ENCODE peak calls at places on chromosomes 12 and 14, in ten cellular contexts. One of them, this sample, is unnamed.

GRCh38 chr14:86915416-86915815 is 1077.6 kb downstream of the GALC start:
- DNase-seq in cardiac fibroblast: no peak
- DNase-seq in tibial artery: no peak
- DNase-seq in cardiac muscle cell: no peak
- DNase-seq in choroid plexus epithelial cell: peak; percentile 32
- DNase-seq in mammary epithelial cell: no peak
- DNase-seq in fibroblast of the aortic adventitia: peak; percentile 54
- DNase-seq in testis: no peak
- DNase-seq in adrenal gland: no peak
- DNase-seq in upper lobe of left lung: no peak
- DNase-seq in this sample: peak; percentile 16

GRCh38 chr14:25006961-25007795 is 42.8 kb downstream of the STXBP6 start:
- DNase-seq in cardiac fibroblast: peak; percentile 92
- DNase-seq in tibial artery: no peak
- DNase-seq in cardiac muscle cell: no peak
- DNase-seq in choroid plexus epithelial cell: peak; percentile 78
- DNase-seq in mammary epithelial cell: peak; percentile 85
- DNase-seq in fibroblast of the aortic adventitia: peak; percentile 86
- DNase-seq in testis: no peak
- DNase-seq in adrenal gland: no peak
- DNase-seq in upper lobe of left lung: no peak
- DNase-seq in this sample: peak; percentile 78

GRCh38 chr14:69039287-69039628 is 60.2 kb upstream of the ACTN1 start:
- DNase-seq in cardiac fibroblast: peak; percentile 75
- DNase-seq in tibial artery: no peak
- DNase-seq in cardiac muscle cell: no peak
- DNase-seq in choroid plexus epithelial cell: peak; percentile 64
- DNase-seq in mammary epithelial cell: peak; percentile 72
- DNase-seq in fibroblast of the aortic adventitia: peak; percentile 53
- DNase-seq in testis: no peak
- DNase-seq in adrenal gland: no peak
- DNase-seq in upper lobe of left lung: no peak
- DNase-seq in this sample: peak; percentile 73

GRCh38 chr14:75198291-75198933 is 22.0 kb upstream of the TMED10 start:
- DNase-seq in cardiac fibroblast: no peak
- DNase-seq in tibial artery: no peak
- DNase-seq in cardiac muscle cell: no peak
- DNase-seq in choroid plexus epithelial cell: peak; percentile 79
- DNase-seq in mammary epithelial cell: no peak
- DNase-seq in fibroblast of the aortic adventitia: peak; percentile 53
- DNase-seq in testis: peak; percentile 23
- DNase-seq in adrenal gland: no peak
- DNase-seq in upper lobe of left lung: peak; percentile 57
- DNase-seq in this sample: no peak

GRCh38 chr14:67736771-67737170 is 35.1 kb downstream of the RDH12 start:
- DNase-seq in cardiac fibroblast: no peak
- DNase-seq in tibial artery: no peak
- DNase-seq in cardiac muscle cell: no peak
- DNase-seq in choroid plexus epithelial cell: no peak
- DNase-seq in mammary epithelial cell: no peak
- DNase-seq in fibroblast of the aortic adventitia: no peak
- DNase-seq in testis: no peak
- DNase-seq in adrenal gland: no peak
- DNase-seq in upper lobe of left lung: no peak
- DNase-seq in this sample: no peak

GRCh38 chr12:85076688-85077430 is 40.7 kb downstream of the LRRIQ1 start:
- DNase-seq in cardiac fibroblast: peak; percentile 88
- DNase-seq in tibial artery: no peak
- DNase-seq in cardiac muscle cell: peak; percentile 70
- DNase-seq in choroid plexus epithelial cell: peak; percentile 97
- DNase-seq in mammary epithelial cell: peak; percentile 89
- DNase-seq in fibroblast of the aortic adventitia: peak; percentile 95
- DNase-seq in testis: no peak
- DNase-seq in adrenal gland: no peak
- DNase-seq in upper lobe of left lung: no peak
- DNase-seq in this sample: peak; percentile 93

GRCh38 chr14:69580009-69580577 is 5.4 kb upstream of the CCDC177 start:
- DNase-seq in cardiac fibroblast: peak; percentile 99
- DNase-seq in tibial artery: no peak
- DNase-seq in cardiac muscle cell: peak; percentile 63
- DNase-seq in choroid plexus epithelial cell: peak; percentile 96
- DNase-seq in mammary epithelial cell: peak; percentile 83
- DNase-seq in fibroblast of the aortic adventitia: peak; percentile 99
- DNase-seq in testis: no peak
- DNase-seq in adrenal gland: peak; percentile 61
- DNase-seq in upper lobe of left lung: no peak
- DNase-seq in this sample: peak; percentile 71

GRCh38 chr12:52132754-52133161 is 53.3 kb downstream of the SMIM41 start:
- DNase-seq in cardiac fibroblast: no peak
- DNase-seq in tibial artery: no peak
- DNase-seq in cardiac muscle cell: no peak
- DNase-seq in choroid plexus epithelial cell: no peak
- DNase-seq in mammary epithelial cell: no peak
- DNase-seq in fibroblast of the aortic adventitia: peak; percentile 78
- DNase-seq in testis: peak; percentile 6
- DNase-seq in adrenal gland: no peak
- DNase-seq in upper lobe of left lung: no peak
- DNase-seq in this sample: no peak

GRCh38 chr14:71799831-71800230 is 132.4 kb upstream of the RGS6 start:
- DNase-seq in cardiac fibroblast: no peak
- DNase-seq in tibial artery: no peak
- DNase-seq in cardiac muscle cell: no peak
- DNase-seq in choroid plexus epithelial cell: no peak
- DNase-seq in mammary epithelial cell: no peak
- DNase-seq in fibroblast of the aortic adventitia: peak; percentile 5
- DNase-seq in testis: no peak
- DNase-seq in adrenal gland: no peak
- DNase-seq in upper lobe of left lung: no peak
- DNase-seq in this sample: no peak

GRCh38 chr12:4114986-4115385 is 158.6 kb upstream of the CCND2 start:
- DNase-seq in cardiac fibroblast: no peak
- DNase-seq in tibial artery: no peak
- DNase-seq in cardiac muscle cell: no peak
- DNase-seq in choroid plexus epithelial cell: no peak
- DNase-seq in mammary epithelial cell: no peak
- DNase-seq in fibroblast of the aortic adventitia: no peak
- DNase-seq in testis: no peak
- DNase-seq in adrenal gland: no peak
- DNase-seq in upper lobe of left lung: no peak
- DNase-seq in this sample: no peak

GRCh38 chr14:73231874-73232851 is 5.1 kb upstream of the PAPLN start:
- DNase-seq in cardiac fibroblast: no peak
- DNase-seq in tibial artery: no peak
- DNase-seq in cardiac muscle cell: peak; percentile 59
- DNase-seq in choroid plexus epithelial cell: no peak
- DNase-seq in mammary epithelial cell: no peak
- DNase-seq in fibroblast of the aortic adventitia: no peak
- DNase-seq in testis: no peak
- DNase-seq in adrenal gland: no peak
- DNase-seq in upper lobe of left lung: peak; percentile 66
- DNase-seq in this sample: no peak

GRCh38 chr12:53985358-53985899 is 483 bp downstream of the HOXC10 start:
- DNase-seq in cardiac fibroblast: no peak
- DNase-seq in tibial artery: no peak
- DNase-seq in cardiac muscle cell: no peak
- DNase-seq in choroid plexus epithelial cell: no peak
- DNase-seq in mammary epithelial cell: no peak
- DNase-seq in fibroblast of the aortic adventitia: no peak
- DNase-seq in testis: no peak
- DNase-seq in adrenal gland: no peak
- DNase-seq in upper lobe of left lung: peak; percentile 74
- DNase-seq in this sample: no peak

GRCh38 chr12:25236190-25236589 is 14.5 kb downstream of the KRAS start:
- DNase-seq in cardiac fibroblast: peak; percentile 59
- DNase-seq in tibial artery: no peak
- DNase-seq in cardiac muscle cell: no peak
- DNase-seq in choroid plexus epithelial cell: peak; percentile 23
- DNase-seq in mammary epithelial cell: no peak
- DNase-seq in fibroblast of the aortic adventitia: peak; percentile 18
- DNase-seq in testis: no peak
- DNase-seq in adrenal gland: no peak
- DNase-seq in upper lobe of left lung: no peak
- DNase-seq in this sample: peak; percentile 19

GRCh38 chr12:52264435-52264825 is 10.0 kb upstream of the KRT86 start:
- DNase-seq in cardiac fibroblast: no peak
- DNase-seq in tibial artery: no peak
- DNase-seq in cardiac muscle cell: no peak
- DNase-seq in choroid plexus epithelial cell: no peak
- DNase-seq in mammary epithelial cell: no peak
- DNase-seq in fibroblast of the aortic adventitia: no peak
- DNase-seq in testis: no peak
- DNase-seq in adrenal gland: no peak
- DNase-seq in upper lobe of left lung: no peak
- DNase-seq in this sample: no peak

GRCh38 chr12:111780615-111781014 is 13.9 kb downstream of the ALDH2 start:
- DNase-seq in cardiac fibroblast: no peak
- DNase-seq in tibial artery: no peak
- DNase-seq in cardiac muscle cell: no peak
- DNase-seq in choroid plexus epithelial cell: no peak
- DNase-seq in mammary epithelial cell: peak; percentile 63
- DNase-seq in fibroblast of the aortic adventitia: no peak
- DNase-seq in testis: no peak
- DNase-seq in adrenal gland: no peak
- DNase-seq in upper lobe of left lung: no peak
- DNase-seq in this sample: no peak

GRCh38 chr12:67648306-67649164 is at the start of gene DYRK2:
- DNase-seq in cardiac fibroblast: peak; percentile 74
- DNase-seq in tibial artery: peak; percentile 80
- DNase-seq in cardiac muscle cell: peak; percentile 92
- DNase-seq in choroid plexus epithelial cell: peak; percentile 83
- DNase-seq in mammary epithelial cell: peak; percentile 72
- DNase-seq in fibroblast of the aortic adventitia: peak; percentile 67
- DNase-seq in testis: peak; percentile 90
- DNase-seq in adrenal gland: peak; percentile 84
- DNase-seq in upper lobe of left lung: peak; percentile 97
- DNase-seq in this sample: peak; percentile 77

GRCh38 chr12:10320643-10321042 is 13.0 kb downstream of the KLRD1 start:
- DNase-seq in cardiac fibroblast: no peak
- DNase-seq in tibial artery: no peak
- DNase-seq in cardiac muscle cell: no peak
- DNase-seq in choroid plexus epithelial cell: no peak
- DNase-seq in mammary epithelial cell: no peak
- DNase-seq in fibroblast of the aortic adventitia: no peak
- DNase-seq in testis: no peak
- DNase-seq in adrenal gland: no peak
- DNase-seq in upper lobe of left lung: no peak
- DNase-seq in this sample: no peak

GRCh38 chr12:124386059-124386458 is 91.2 kb downstream of the RFLNA start:
- DNase-seq in cardiac fibroblast: peak; percentile 65
- DNase-seq in tibial artery: no peak
- DNase-seq in cardiac muscle cell: no peak
- DNase-seq in choroid plexus epithelial cell: peak; percentile 57
- DNase-seq in mammary epithelial cell: no peak
- DNase-seq in fibroblast of the aortic adventitia: peak; percentile 43
- DNase-seq in testis: peak; percentile 62
- DNase-seq in adrenal gland: no peak
- DNase-seq in upper lobe of left lung: no peak
- DNase-seq in this sample: peak; percentile 49

GRCh38 chr14:54566410-54567223 is at the start of gene SAMD4A:
- DNase-seq in cardiac fibroblast: peak; percentile 88
- DNase-seq in tibial artery: peak; percentile 85
- DNase-seq in cardiac muscle cell: peak; percentile 78
- DNase-seq in choroid plexus epithelial cell: peak; percentile 94
- DNase-seq in mammary epithelial cell: peak; percentile 83
- DNase-seq in fibroblast of the aortic adventitia: peak; percentile 90
- DNase-seq in testis: peak; percentile 77
- DNase-seq in adrenal gland: peak; percentile 74
- DNase-seq in upper lobe of left lung: peak; percentile 92
- DNase-seq in this sample: peak; percentile 92
- TF ChIP-seq CTCF in cardiac fibroblast: peak; percentile 50
- TF ChIP-seq CTCF in tibial artery: peak; percentile 55
- TF ChIP-seq CTCF in cardiac muscle cell: peak; percentile 35
- TF ChIP-seq CTCF in choroid plexus epithelial cell: peak; percentile 64
- TF ChIP-seq CTCF in mammary epithelial cell: peak; percentile 14
- TF ChIP-seq CTCF in fibroblast of the aortic adventitia: peak; percentile 54
- TF ChIP-seq CTCF in testis: peak; percentile 29
- TF ChIP-seq CTCF in adrenal gland: no peak
- TF ChIP-seq CTCF in upper lobe of left lung: peak; percentile 54
- TF ChIP-seq CTCF in this sample: peak; percentile 53

DNA sequence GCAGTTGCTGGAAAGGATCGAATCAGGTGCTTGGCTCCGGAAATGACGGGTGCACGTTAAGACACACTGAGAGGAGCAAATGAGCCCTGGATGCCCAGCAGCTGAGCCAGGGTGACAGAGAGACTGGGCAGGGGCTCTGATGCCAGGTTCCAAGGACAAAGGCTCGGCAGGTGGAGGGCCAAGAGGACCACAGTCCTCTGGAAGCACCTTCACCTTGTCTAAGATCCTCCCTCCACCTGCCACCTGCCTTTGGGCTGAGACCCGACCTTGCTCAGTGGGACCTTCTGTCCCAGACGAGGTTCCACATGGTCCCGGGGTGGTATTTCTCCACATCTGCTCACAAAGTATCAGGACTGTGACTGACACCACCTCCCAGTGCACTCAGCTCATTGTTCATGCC is 1.0 kb downstream of the ANO2 start:
- DNase-seq in cardiac fibroblast: no peak
- DNase-seq in tibial artery: no peak
- DNase-seq in cardiac muscle cell: no peak
- DNase-seq in choroid plexus epithelial cell: no peak
- DNase-seq in mammary epithelial cell: no peak
- DNase-seq in fibroblast of the aortic adventitia: no peak
- DNase-seq in testis: no peak
- DNase-seq in adrenal gland: no peak
- DNase-seq in upper lobe of left lung: no peak
- DNase-seq in this sample: no peak
- H3K4me3 ChIP-seq in cardiac fibroblast: no peak overlapping the region
- H3K4me3 ChIP-seq in tibial artery: no peak overlapping the region
- H3K4me3 ChIP-seq in cardiac muscle cell: no peak overlapping the region
- H3K4me3 ChIP-seq in choroid plexus epithelial cell: no peak overlapping the region
- H3K4me3 ChIP-seq in mammary epithelial cell: no peak overlapping the region
- H3K4me3 ChIP-seq in fibroblast of the aortic adventitia: no peak overlapping the region
- H3K4me3 ChIP-seq in testis: no peak overlapping the region
- H3K4me3 ChIP-seq in adrenal gland: no peak overlapping the region
- H3K4me3 ChIP-seq in upper lobe of left lung: no peak overlapping the region
- H3K4me3 ChIP-seq in this sample: no peak overlapping the region

GRCh38 chr12:91778091-91778819 is 367.4 kb downstream of the BTG1 start:
- DNase-seq in cardiac fibroblast: no peak
- DNase-seq in tibial artery: peak; percentile 21
- DNase-seq in cardiac muscle cell: no peak
- DNase-seq in choroid plexus epithelial cell: peak; percentile 54
- DNase-seq in mammary epithelial cell: no peak
- DNase-seq in fibroblast of the aortic adventitia: peak; percentile 9
- DNase-seq in testis: no peak
- DNase-seq in adrenal gland: no peak
- DNase-seq in upper lobe of left lung: no peak
- DNase-seq in this sample: peak; percentile 38
- TF ChIP-seq CTCF in cardiac fibroblast: no peak
- TF ChIP-seq CTCF in tibial artery: no peak
- TF ChIP-seq CTCF in cardiac muscle cell: no peak
- TF ChIP-seq CTCF in choroid plexus epithelial cell: no peak
- TF ChIP-seq CTCF in mammary epithelial cell: no peak
- TF ChIP-seq CTCF in fibroblast of the aortic adventitia: no peak
- TF ChIP-seq CTCF in testis: no peak
- TF ChIP-seq CTCF in adrenal gland: no peak
- TF ChIP-seq CTCF in upper lobe of left lung: no peak
- TF ChIP-seq CTCF in this sample: no peak

DNA sequence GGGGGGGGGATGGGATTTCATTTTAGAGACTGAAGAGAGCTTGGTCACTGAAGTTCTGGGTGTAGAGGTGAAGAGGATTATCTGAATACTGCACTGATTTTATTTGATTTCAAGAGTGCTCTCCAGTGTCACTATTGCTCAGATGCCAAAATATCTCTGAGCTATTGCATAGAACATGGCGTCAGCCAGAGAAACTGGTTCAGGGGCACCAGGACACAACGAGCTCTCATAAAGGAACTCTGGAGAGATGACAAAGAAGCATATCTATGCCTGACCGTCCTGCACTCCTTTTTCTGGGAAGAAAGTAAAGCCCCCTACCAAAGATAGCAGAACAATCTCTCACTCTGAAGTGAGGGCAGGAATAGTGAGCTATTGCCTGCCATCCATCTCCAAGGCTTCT is 2.0 kb downstream of the SLC7A8 start:
- DNase-seq in cardiac fibroblast: no peak
- DNase-seq in tibial artery: no peak
- DNase-seq in cardiac muscle cell: no peak
- DNase-seq in choroid plexus epithelial cell: no peak
- DNase-seq in mammary epithelial cell: no peak
- DNase-seq in fibroblast of the aortic adventitia: no peak
- DNase-seq in testis: no peak
- DNase-seq in adrenal gland: no peak
- DNase-seq in upper lobe of left lung: no peak
- DNase-seq in this sample: no peak
- H3K4me3 ChIP-seq in cardiac fibroblast: no peak overlapping the region
- H3K4me3 ChIP-seq in tibial artery: peak overlapping the region; percentile 60
- H3K4me3 ChIP-seq in cardiac muscle cell: no peak overlapping the region
- H3K4me3 ChIP-seq in choroid plexus epithelial cell: no peak overlapping the region
- H3K4me3 ChIP-seq in mammary epithelial cell: peak overlapping the region; percentile 57
- H3K4me3 ChIP-seq in fibroblast of the aortic adventitia: no peak overlapping the region
- H3K4me3 ChIP-seq in testis: no peak overlapping the region
- H3K4me3 ChIP-seq in adrenal gland: no peak overlapping the region
- H3K4me3 ChIP-seq in upper lobe of left lung: no peak overlapping the region
- H3K4me3 ChIP-seq in this sample: no peak overlapping the region

This sample was measured in astrocyte of the spinal cord.